ENCODE peak calls at places on chromosomes 2 and 18, in five cellular contexts. Y is left ventricle myocardium superior; U is cardiac muscle cell; I is naive thymus-derived CD4-positive, alpha-beta T cell; S is GOT3. R is an unnamed sample.

GRCh38 chr2:142918624-142919023 is 41.2 kb downstream of the KYNU start:
- DNase-seq in Y (no peak), U (no peak), S (no peak), I (no peak), R (no peak)

GRCh38 chr18:13279181-13280065 is 60.9 kb downstream of the LDLRAD4 start:
- DNase-seq in U (no peak), I (peak), S (no peak), Y (no peak), R (no peak)

GRCh38 chr2:181682795-181683517 is 2.6 kb upstream of the NEUROD1 start:
- DNase-seq in S (no peak), Y (no peak), U (no peak), I (no peak), R (no peak)

GRCh38 chr2:23330214-23330613 is 54.8 kb upstream of the KLHL29 start:
- DNase-seq in U (peak), S (no peak), I (peak), Y (no peak), R (no peak)

GRCh38 chr2:145010635-145011034 is 490.7 kb upstream of the ZEB2 start:
- DNase-seq in I (no peak), S (no peak), U (no peak), Y (no peak), R (no peak)

GRCh38 chr2:239952251-239952650 is 72.9 kb downstream of the NDUFA10 start:
- DNase-seq in U (no peak), S (no peak), I (no peak), Y (no peak), R (peak)

GRCh38 chr2:191114403-191114886 is 36.3 kb downstream of the STAT4 start:
- DNase-seq in I (peak), S (no peak), U (peak), Y (no peak), R (no peak)

GRCh38 chr18:50631831-50632285 is 72.0 kb downstream of the MAPK4 start:
- DNase-seq in I (no peak), Y (no peak), S (no peak), U (no peak), R (no peak)

R was measured in left cardiac atrium.